ENCODE peak calls at places on chromosomes 6 and 20, in five cellular contexts. B is mammary epithelial cell, T is GM23338, Y is right cardiac atrium, I is Peyer's patch. V is an unnamed sample.

GRCh38 chr6:16352258-16352635 is 113.9 kb downstream of the GMPR start:
- DNase-seq in T (no peak), I (no peak), B (no peak), Y (no peak), V (no peak)

GRCh38 chr6:100085162-100085431 is 91.1 kb upstream of the MCHR2 start:
- DNase-seq in Y (no peak), B (no peak), T (no peak), I (no peak), V (no peak)

GRCh38 chr6:24495516-24495847 is 713 bp downstream of the ALDH5A1 start:
- DNase-seq in Y (peak), B (no peak), T (peak), I (peak), V (peak)

GRCh38 chr6:17703256-17703694 is 3.5 kb downstream of the NUP153 start:
- DNase-seq in T (no peak), Y (no peak), B (peak), I (no peak), V (no peak)

GRCh38 chr6:20038805-20039204 is 173.5 kb downstream of the MBOAT1 start:
- DNase-seq in Y (no peak), T (no peak), I (no peak), B (peak), V (no peak)

GRCh38 chr6:44576132-44576601 is 188.7 kb downstream of the CDC5L start:
- DNase-seq in I (no peak), Y (no peak), B (peak), T (no peak), V (no peak)

GRCh38 chr6:56746767-56747504 is 104.2 kb upstream of the DST start:
- DNase-seq in B (peak), Y (no peak), T (peak), I (no peak), V (no peak)

GRCh38 chr6:20661721-20662120 is 127.5 kb downstream of the CDKAL1 start:
- DNase-seq in Y (no peak), I (no peak), B (peak), T (peak), V (no peak)

GRCh38 chr20:5741089-5741488 is 9.1 kb upstream of the SHLD1 start:
- DNase-seq in Y (no peak), B (no peak), I (no peak), T (no peak), V (no peak)

GRCh38 chr20:53748821-53749402 is 155.3 kb upstream of the ZNF217 start:
- DNase-seq in B (peak), I (no peak), T (no peak), Y (no peak), V (no peak)

GRCh38 chr6:129744201-129744879 is 34.4 kb upstream of the ARHGAP18 start:
- DNase-seq in I (peak), T (peak), Y (no peak), B (peak), V (no peak)

GRCh38 chr20:36102809-36103596 is 51.5 kb upstream of the EPB41L1 start:
- DNase-seq in I (no peak), T (no peak), Y (no peak), B (no peak), V (peak)

GRCh38 chr6:46490425-46491200 is 636 bp downstream of the RCAN2 start:
- DNase-seq in Y (peak), T (peak), I (no peak), B (no peak), V (no peak)

GRCh38 chr6:46876126-46876525 is 45.6 kb downstream of the ADGRF5 start:
- DNase-seq in T (peak), I (no peak), Y (peak), B (peak), V (peak)

GRCh38 chr6:34491091-34491430 is 25.2 kb downstream of the PACSIN1 start:
- DNase-seq in I (no peak), Y (no peak), T (no peak), B (no peak), V (no peak)

GRCh38 chr20:3732327-3733118 is at the start of gene HSPA12B:
- DNase-seq in T (peak), I (no peak), B (no peak), Y (no peak), V (no peak)

GRCh38 chr6:145699462-145699861 is 35.9 kb downstream of the EPM2A start:
- DNase-seq in B (peak), I (no peak), T (no peak), Y (no peak), V (no peak)

GRCh38 chr6:13278184-13278583 is 50.2 kb downstream of the TBC1D7 start:
- DNase-seq in B (no peak), I (peak), T (peak), Y (no peak), V (no peak)

GRCh38 chr6:17842014-17842776 is 135.5 kb upstream of the NUP153 start:
- DNase-seq in T (no peak), Y (no peak), I (no peak), B (no peak), V (no peak)

GRCh38 chr6:126919947-126920346 is 198.5 kb upstream of the RSPO3 start:
- DNase-seq in I (no peak), T (no peak), B (peak), Y (no peak), V (no peak)

GRCh38 chr6:136038531-136038930 is 187.0 kb downstream of the PDE7B start:
- DNase-seq in B (no peak), T (no peak), Y (no peak), I (no peak), V (no peak)

GRCh38 chr6:160510976-160511617 is 153.0 kb downstream of the LPA start:
- DNase-seq in B (no peak), I (no peak), Y (no peak), T (no peak), V (no peak)

DNA sequence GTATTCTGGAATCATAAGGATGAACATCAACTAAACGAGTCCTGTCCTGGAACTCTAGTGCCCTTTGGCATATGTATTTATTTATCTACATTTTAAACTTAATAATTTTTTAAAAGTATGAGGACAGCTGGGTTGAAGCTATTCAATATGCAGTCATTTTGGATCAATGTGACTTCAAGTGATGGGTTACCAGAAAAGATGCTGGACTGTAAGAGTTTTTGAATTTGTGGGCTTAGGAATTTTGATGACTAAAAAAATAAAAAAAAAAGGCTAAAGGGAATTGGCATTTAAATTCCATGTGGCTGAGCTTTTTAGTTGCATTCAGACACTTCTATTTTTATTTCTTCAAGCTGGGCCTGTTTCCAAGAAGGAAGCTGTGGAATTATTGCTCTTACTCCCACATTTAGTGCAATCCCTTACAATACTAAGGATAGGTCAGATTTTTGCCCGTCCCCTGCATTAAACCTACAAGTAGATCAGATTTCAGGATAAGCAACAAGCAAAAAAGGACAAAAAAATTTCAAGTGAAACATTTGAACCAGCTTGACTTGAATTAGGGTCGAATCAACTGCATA is 704.2 kb upstream of the CITED2 start:
- DNase-seq in Y (no peak), I (no peak), B (no peak), T (peak), V (no peak)
- H3K4me3 ChIP-seq in Y (no peak), I (no peak), B (no peak), T (no peak), V (no peak)

DNA sequence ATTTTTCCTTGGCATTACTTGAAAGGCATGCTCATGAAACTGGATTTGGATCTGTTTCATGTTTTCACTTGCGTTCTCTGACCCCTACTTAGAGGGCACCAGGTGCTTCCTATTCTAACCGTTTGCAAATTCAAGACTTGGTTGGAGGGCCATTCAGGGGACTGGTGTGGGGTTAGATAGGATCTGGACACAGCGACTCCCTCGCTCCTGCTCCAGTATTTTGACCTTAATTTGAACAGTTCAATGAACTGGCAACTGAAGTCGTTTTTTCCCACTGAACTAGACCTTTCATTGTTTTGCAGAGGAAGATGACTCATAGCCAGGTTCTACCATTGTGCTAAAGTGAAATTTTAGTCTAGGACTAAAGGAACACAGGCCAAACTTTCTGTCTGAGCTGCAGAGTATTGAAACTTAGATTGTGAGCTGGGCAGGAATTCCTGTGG is 64.6 kb downstream of the UTRN start:
- DNase-seq in Y (peak), B (peak), T (no peak), I (no peak), V (no peak)
- H3K27ac ChIP-seq in Y (peak), B (peak), T (peak), I (peak), V (no peak)

GRCh38 chr6:133955582-133956412 is 2.8 kb downstream of the TBPL1 start:
- DNase-seq in B (no peak), T (no peak), Y (no peak), I (no peak), V (no peak)
- H3K4me3 ChIP-seq in B (no peak), T (peak), Y (no peak), I (no peak), V (no peak)

DNA sequence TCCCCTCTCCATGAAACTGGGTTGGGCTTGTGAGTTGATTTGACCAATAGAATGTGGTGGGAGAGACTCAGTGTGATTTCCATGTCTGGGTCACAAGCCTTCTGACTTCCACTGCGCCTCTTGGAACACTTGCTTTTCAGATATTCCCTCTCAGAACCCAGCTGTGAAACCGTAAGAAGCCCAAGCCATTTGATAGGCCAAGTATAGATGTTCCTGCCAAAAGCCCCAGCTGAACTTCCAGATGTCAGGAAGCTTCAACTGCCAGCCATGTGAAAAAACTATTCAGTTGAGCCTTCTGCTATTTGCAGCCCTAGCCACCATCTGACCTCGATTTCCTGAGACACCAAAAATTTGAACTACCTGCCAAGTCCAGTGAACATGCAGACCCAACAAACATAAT is 387.8 kb upstream of the GJE1 start:
- DNase-seq in B (no peak), Y (no peak), I (no peak), T (no peak), V (no peak)
- H3K27ac ChIP-seq in B (no peak), Y (no peak), I (no peak), T (no peak), V (no peak)

DNA sequence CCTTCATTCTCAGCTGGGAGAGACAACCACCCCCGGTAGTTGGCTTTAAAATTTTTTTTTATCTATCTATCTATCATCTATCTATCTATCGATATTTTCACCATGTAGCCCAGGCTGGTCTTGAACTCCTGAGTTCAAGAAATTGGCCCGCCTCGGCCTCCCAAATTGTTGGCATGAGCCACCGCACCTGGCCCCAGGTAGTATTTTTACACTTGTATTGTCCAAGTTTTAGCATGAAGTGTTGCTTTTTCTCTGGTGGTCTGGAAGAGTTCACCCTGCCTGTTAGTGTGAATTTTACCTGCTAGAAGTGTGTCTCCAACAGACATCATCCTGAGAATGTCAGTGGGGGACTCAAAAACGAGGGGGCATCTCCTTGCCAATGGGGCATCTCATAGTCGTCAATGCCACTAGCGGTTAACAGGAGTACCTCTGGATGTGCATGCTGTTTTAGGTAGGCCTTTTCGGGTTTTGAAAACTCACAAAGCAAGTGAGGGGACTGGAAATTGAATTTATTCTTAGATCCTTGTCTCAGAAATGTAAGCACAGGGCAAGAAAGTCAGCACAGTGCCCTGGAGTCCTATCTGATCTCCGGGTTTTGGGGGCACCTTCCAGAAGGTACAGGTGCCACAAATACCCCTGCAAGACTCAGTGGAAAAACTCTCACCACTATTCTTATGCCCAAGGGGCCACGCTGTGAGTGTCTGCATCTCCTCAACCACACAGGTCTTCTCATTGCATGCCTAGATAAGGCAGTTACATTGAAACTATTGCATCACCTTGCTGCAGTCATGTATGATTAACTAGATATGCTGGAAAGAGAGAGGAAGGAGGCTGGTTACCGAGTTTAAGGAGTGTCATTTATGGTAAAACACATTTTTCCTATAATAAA is 37.1 kb downstream of the TNFAIP3 start:
- DNase-seq in Y (no peak), B (peak), I (no peak), T (no peak), V (no peak)
- H3K4me3 ChIP-seq in Y (no peak), B (no peak), I (no peak), T (no peak), V (no peak)

GRCh38 chr20:50381771-50382593 is 128.2 kb upstream of the PTPN1 start:
- DNase-seq in B (no peak), T (no peak), I (peak), Y (no peak), V (no peak)
- H3K27ac ChIP-seq in B (no peak), T (no peak), I (peak), Y (no peak), V (peak)

GRCh38 chr6:36874443-36875249 is at the start of gene PPIL1:
- DNase-seq in Y (peak), I (peak), B (peak), T (peak), V (peak)

GRCh38 chr6:36874016-36874442 is 574 bp downstream of the PPIL1 start:
- DNase-seq in I (no peak), Y (peak), T (no peak), B (no peak), V (no peak)

GRCh38 chr6:36873115-36873514 is 1.5 kb downstream of the PPIL1 start:
- DNase-seq in B (no peak), I (no peak), Y (no peak), T (no peak), V (no peak)

GRCh38 chr6:36875250-36875633 is 639 bp upstream of the PPIL1 start:
- DNase-seq in T (peak), B (no peak), Y (no peak), I (no peak), V (no peak)

DNA sequence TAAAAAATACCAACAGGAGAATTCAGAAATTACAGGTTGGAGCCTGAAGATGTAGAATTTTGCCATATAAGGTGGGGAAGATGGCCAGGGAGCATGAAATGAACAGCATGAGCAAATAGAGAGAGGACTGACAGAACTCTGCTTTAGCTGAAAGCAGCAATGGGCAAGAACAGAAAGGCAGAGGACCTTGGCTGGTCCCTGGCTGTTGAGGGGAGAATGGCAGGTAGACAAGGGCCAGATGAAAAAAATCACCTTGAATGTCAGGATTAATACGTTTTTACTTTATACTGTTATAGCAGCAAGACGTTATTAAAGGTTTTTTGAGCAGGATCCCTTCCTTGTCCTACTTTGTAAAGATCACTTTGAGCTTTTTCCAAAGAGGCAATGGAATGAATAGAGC is 991 bp downstream of the PPIL1 start:
- DNase-seq in I (no peak), Y (no peak), B (no peak), T (peak), V (no peak)
- H3K4me3 ChIP-seq in I (peak), Y (peak), B (peak), T (peak), V (no peak)

V was measured in lung.